ENCODE peak calls at places on chromosomes 11 and 22, in five cellular contexts. P, E, Z, Y and A are unnamed samples.
A peak's percentile ranks its signal among the peaks of the same experiment; 100 is the strongest.

GRCh38 chr11:75563978-75564552 is 2.0 kb downstream of the SERPINH1 start:
- DNase-seq in E (peak; percentile 31), P (peak; percentile 92), Z (peak; percentile 91), Y (no peak), A (peak; percentile 62)

GRCh38 chr11:113593698-113594308 is 112.3 kb downstream of the TMPRSS5 start:
- DNase-seq in Z (no peak), Y (peak; percentile 27), E (peak; percentile 43), P (no peak), A (no peak)

GRCh38 chr11:130023204-130023603 is 20.6 kb upstream of the PRDM10 start:
- DNase-seq in Y (no peak), P (peak; percentile 48), Z (no peak), E (no peak), A (no peak)

GRCh38 chr11:47943721-47944554 is 36.4 kb upstream of the PTPRJ start:
- DNase-seq in E (no peak), Z (peak; percentile 85), P (no peak), Y (no peak), A (no peak)

GRCh38 chr11:100876826-100877545 is 189.9 kb downstream of the ARHGAP42 start:
- DNase-seq in Y (no peak), Z (no peak), P (peak; percentile 98), E (no peak), A (no peak)

GRCh38 chr22:29308791-29309262 is 2.4 kb downstream of the GAS2L1 start:
- DNase-seq in Z (no peak), Y (peak; percentile 59), E (no peak), P (peak; percentile 65), A (no peak)

GRCh38 chr11:75582935-75583709 is 21.1 kb downstream of the SERPINH1 start:
- DNase-seq in E (peak; percentile 37), Z (peak; percentile 90), Y (peak; percentile 60), P (peak; percentile 66), A (peak; percentile 68)

GRCh38 chr22:49090853-49091135 is 736.9 kb downstream of the BRD1 start:
- DNase-seq in Z (no peak), Y (no peak), P (no peak), E (no peak), A (no peak)

GRCh38 chr22:26326803-26327202 is 102.3 kb upstream of the ASPHD2 start:
- DNase-seq in P (no peak), Z (no peak), Y (no peak), E (no peak), A (no peak)

GRCh38 chr11:70716986-70717775 is 318.9 kb downstream of the CTTN start:
- DNase-seq in Z (no peak), P (no peak), E (no peak), Y (no peak), A (no peak)

GRCh38 chr11:57248780-57249383 is 11.8 kb upstream of the APLNR start:
- DNase-seq in E (peak; percentile 37), P (peak; percentile 67), Y (peak; percentile 23), Z (peak; percentile 89), A (peak; percentile 78)

GRCh38 chr11:120747801-120748484 is 236.4 kb downstream of the GRIK4 start:
- DNase-seq in Y (no peak), Z (no peak), E (no peak), P (no peak), A (no peak)

GRCh38 chr22:19818264-19819208 is 36.1 kb downstream of the GNB1L start:
- DNase-seq in Z (no peak), Y (no peak), P (no peak), E (no peak), A (no peak)

GRCh38 chr11:5620606-5621521 is 3.9 kb upstream of the TRIM34 start:
- DNase-seq in Y (no peak), Z (no peak), P (peak; percentile 95), E (no peak), A (no peak)

GRCh38 chr22:41216984-41217383 is 11.9 kb downstream of the L3MBTL2 start:
- DNase-seq in Z (no peak), E (no peak), P (peak; percentile 72), Y (no peak), A (no peak)

GRCh38 chr11:47924184-47924671 is 56.1 kb upstream of the PTPRJ start:
- DNase-seq in Y (no peak), Z (no peak), E (no peak), P (peak; percentile 86), A (no peak)

GRCh38 chr11:2314525-2315394 is 12.9 kb downstream of the TSPAN32 start:
- DNase-seq in P (peak; percentile 60), Z (no peak), E (peak; percentile 50), Y (peak; percentile 8), A (peak; percentile 91)

GRCh38 chr11:64141081-64141783 is 24.7 kb downstream of the MACROD1 start:
- DNase-seq in P (no peak), Y (no peak), E (no peak), Z (no peak), A (no peak)

GRCh38 chr11:88414385-88414861 is 76.9 kb upstream of the CTSC start:
- DNase-seq in E (no peak), Z (no peak), Y (peak; percentile 49), P (peak; percentile 68), A (peak; percentile 67)

GRCh38 chr11:47272706-47273105 is 2.8 kb downstream of the MADD start:
- DNase-seq in E (no peak), Y (no peak), Z (no peak), P (peak; percentile 30), A (no peak)

GRCh38 chr11:85595285-85595884 is 31.8 kb downstream of the DLG2 start:
- DNase-seq in E (no peak), P (peak; percentile 63), Y (peak; percentile 52), Z (peak; percentile 53), A (no peak)

GRCh38 chr11:128713595-128713994 is 19.7 kb downstream of the FLI1 start:
- DNase-seq in Y (no peak), Z (no peak), E (no peak), P (no peak), A (no peak)

GRCh38 chr11:76419896-76420295 is 24.9 kb upstream of the EMSY start:
- DNase-seq in Y (peak; percentile 22), P (no peak), E (no peak), Z (peak; percentile 34), A (no peak)

GRCh38 chr22:45889539-45890350 is 87.2 kb downstream of the WNT7B start:
- DNase-seq in Z (peak; percentile 89), P (peak; percentile 27), Y (no peak), E (no peak), A (no peak)

GRCh38 chr11:111220716-111221115 is 24.8 kb upstream of the POU2AF2 start:
- DNase-seq in Z (no peak), Y (no peak), E (no peak), P (no peak), A (no peak)

GRCh38 chr11:63212742-63213141 is 30.7 kb downstream of the SLC22A25 start:
- DNase-seq in Z (peak; percentile 51), P (no peak), E (no peak), Y (peak; percentile 29), A (no peak)

GRCh38 chr22:29380032-29380781 is 8.2 kb downstream of the AP1B1 start:
- DNase-seq in P (peak; percentile 58), E (no peak), Y (no peak), Z (no peak), A (no peak)

GRCh38 chr11:128502736-128503135 is 84.6 kb downstream of the ETS1 start:
- DNase-seq in Y (no peak), P (peak; percentile 96), Z (no peak), E (no peak), A (no peak)

GRCh38 chr11:92180664-92181251 is 43.9 kb upstream of the FAT3 start:
- DNase-seq in Z (no peak), Y (no peak), P (peak; percentile 47), E (no peak), A (no peak)

DNA sequence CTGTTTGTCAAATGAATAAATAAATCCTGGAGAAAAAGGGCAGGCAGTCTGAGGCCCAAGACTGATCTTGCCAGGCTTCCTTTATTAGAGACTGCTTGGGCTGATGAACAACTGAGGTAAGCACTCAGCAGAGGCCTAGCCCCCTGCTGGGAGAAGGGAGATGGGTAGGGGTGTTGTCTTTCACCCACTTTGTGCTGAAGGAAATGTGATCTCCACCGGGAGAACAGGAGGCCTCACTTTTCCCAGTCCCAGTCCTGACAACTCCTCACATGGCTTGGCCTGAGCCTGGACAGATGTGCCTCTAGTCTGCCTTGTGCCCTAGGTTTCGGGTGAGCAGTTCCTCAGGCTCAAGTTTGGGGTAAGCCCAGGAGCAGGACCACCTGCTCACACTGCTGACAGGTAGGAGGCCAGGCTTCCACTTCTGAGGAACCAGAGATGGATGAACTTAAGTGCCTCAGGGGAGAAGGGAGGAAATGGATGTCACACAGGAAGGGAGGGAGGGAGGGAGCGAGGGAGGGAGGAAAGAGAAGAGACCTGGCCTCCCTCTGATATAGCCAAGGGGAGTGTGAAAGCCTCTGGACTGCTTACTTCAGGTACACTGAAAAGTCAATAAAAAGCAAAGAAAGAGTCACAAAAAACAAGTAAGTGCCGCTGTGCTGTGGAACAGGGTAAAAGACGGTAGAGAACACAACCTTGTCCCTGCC is 8.1 kb downstream of the CLPB start:
- DNase-seq in Z (no peak), Y (no peak), P (no peak), E (peak; percentile 48), A (no peak)
- H3K4me1 ChIP-seq in Z (no peaks in the 10 kb centered on the region), Y (peaks cover 7% of the 10 kb centered on the region), P (peaks cover 2% of the 10 kb centered on the region), E (peaks cover 43% of the 10 kb centered on the region), A (peaks cover 14% of the 10 kb centered on the region)

DNA sequence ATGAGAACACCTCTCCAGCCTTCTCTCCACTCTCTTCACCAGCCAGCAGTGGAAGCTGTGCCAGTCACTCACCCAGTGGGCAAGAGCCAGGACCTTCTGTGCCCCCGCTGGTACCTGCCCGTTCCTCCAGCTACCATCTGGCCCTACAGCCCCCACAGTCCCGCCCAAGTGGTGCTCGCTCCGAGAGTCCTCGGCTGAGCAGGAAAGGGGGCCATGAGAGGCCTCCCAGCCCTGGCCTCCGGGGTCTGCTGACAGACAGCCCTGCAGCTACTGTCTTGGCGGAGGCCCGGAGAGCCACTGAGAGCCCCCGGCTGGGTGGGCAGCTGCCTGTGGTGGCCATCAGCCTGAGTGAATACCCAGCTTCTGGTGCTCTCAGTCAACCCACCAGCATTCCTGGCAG is 20.2 kb downstream of the PHLDB1 start:
- DNase-seq in P (no peak), Y (no peak), E (no peak), Z (no peak), A (no peak)
- H3K4me1 ChIP-seq in P (peaks cover 11% of the 10 kb centered on the region), Y (no peaks in the 10 kb centered on the region), E (peaks cover 42% of the 10 kb centered on the region), Z (peaks cover 9% of the 10 kb centered on the region), A (peaks cover 67% of the 10 kb centered on the region)

GRCh38 chr11:102111787-102112653 is 1.8 kb downstream of the YAP1 start:
- DNase-seq in Z (peak; percentile 60), Y (peak; percentile 41), P (peak; percentile 94), E (peak; percentile 64), A (no peak)
- H3K4me1 ChIP-seq in Z (peaks cover 49% of the 10 kb centered on the region), Y (peaks cover 14% of the 10 kb centered on the region), P (peaks cover 10% of the 10 kb centered on the region), E (peaks cover 43% of the 10 kb centered on the region), A (peaks cover 57% of the 10 kb centered on the region)

GRCh38 chr11:17002543-17002942 is 11.7 kb downstream of the PLEKHA7 start:
- DNase-seq in Z (no peak), E (no peak), P (no peak), Y (no peak), A (no peak)
- H3K4me1 ChIP-seq in Z (no peaks in the 10 kb centered on the region), E (peaks cover 8% of the 10 kb centered on the region), P (no peaks in the 10 kb centered on the region), Y (no peaks in the 10 kb centered on the region), A (no peaks in the 10 kb centered on the region)

GRCh38 chr11:68331338-68331947 is 19.1 kb downstream of the LRP5 start:
- DNase-seq in E (no peak), P (no peak), Y (peak; percentile 74), Z (no peak), A (no peak)
- H3K4me1 ChIP-seq in E (peaks cover 50% of the 10 kb centered on the region), P (peaks cover 16% of the 10 kb centered on the region), Y (peaks cover 50% of the 10 kb centered on the region), Z (peaks cover 51% of the 10 kb centered on the region), A (peaks cover 66% of the 10 kb centered on the region)